ENCODE peak calls at places on chromosomes 7 and 10, in five cellular contexts. One of them, this sample, is unnamed.

GRCh38 chr7:73761854-73762658 is 8.0 kb downstream of the CLDN3 start:
- DNase-seq in trophoblast cell: no peak
- DNase-seq in H1: no peak
- DNase-seq in mesenchymal stem cell: no peak
- DNase-seq in neuronal stem cell: no peak
- DNase-seq in this sample: peak; percentile 75

GRCh38 chr7:29353810-29354209 is 159.2 kb downstream of the CHN2 start:
- DNase-seq in neuronal stem cell: no peak
- DNase-seq in mesenchymal stem cell: no peak
- DNase-seq in trophoblast cell: no peak
- DNase-seq in H1: no peak
- DNase-seq in this sample: no peak

GRCh38 chr7:128405345-128406146 is 4.2 kb downstream of the IMPDH1 start:
- DNase-seq in trophoblast cell: no peak
- DNase-seq in neuronal stem cell: peak; percentile 57
- DNase-seq in mesenchymal stem cell: no peak
- DNase-seq in H1: no peak
- DNase-seq in this sample: peak; percentile 51

GRCh38 chr7:36278767-36279171 is 110.9 kb upstream of the ANLN start:
- DNase-seq in H1: no peak
- DNase-seq in trophoblast cell: no peak
- DNase-seq in mesenchymal stem cell: peak; percentile 75
- DNase-seq in neuronal stem cell: no peak
- DNase-seq in this sample: no peak

GRCh38 chr10:96850825-96851224 is 18.7 kb downstream of the LCOR start:
- DNase-seq in H1: no peak
- DNase-seq in neuronal stem cell: no peak
- DNase-seq in trophoblast cell: peak; percentile 61
- DNase-seq in mesenchymal stem cell: peak; percentile 93
- DNase-seq in this sample: no peak

GRCh38 chr7:153286763-153287162 is 527.2 kb downstream of the ACTR3B start:
- DNase-seq in neuronal stem cell: no peak
- DNase-seq in trophoblast cell: no peak
- DNase-seq in H1: no peak
- DNase-seq in mesenchymal stem cell: no peak
- DNase-seq in this sample: no peak

GRCh38 chr7:16883918-16884317 is 2.1 kb upstream of the AGR3 start:
- DNase-seq in neuronal stem cell: no peak
- DNase-seq in H1: no peak
- DNase-seq in trophoblast cell: no peak
- DNase-seq in mesenchymal stem cell: no peak
- DNase-seq in this sample: no peak

GRCh38 chr7:116872026-116872425 is 9.6 kb downstream of the CAPZA2 start:
- DNase-seq in mesenchymal stem cell: no peak
- DNase-seq in H1: no peak
- DNase-seq in neuronal stem cell: no peak
- DNase-seq in trophoblast cell: no peak
- DNase-seq in this sample: no peak

GRCh38 chr10:26735435-26735834 is 37.9 kb downstream of the PDSS1 start:
- DNase-seq in mesenchymal stem cell: no peak
- DNase-seq in H1: no peak
- DNase-seq in neuronal stem cell: no peak
- DNase-seq in trophoblast cell: no peak
- DNase-seq in this sample: no peak

GRCh38 chr10:30028006-30028441 is 31.4 kb downstream of the JCAD start:
- DNase-seq in neuronal stem cell: no peak
- DNase-seq in H1: no peak
- DNase-seq in mesenchymal stem cell: no peak
- DNase-seq in trophoblast cell: no peak
- DNase-seq in this sample: no peak

GRCh38 chr7:106865130-106866115 is at the start of gene PIK3CG:
- DNase-seq in mesenchymal stem cell: peak; percentile 31
- DNase-seq in neuronal stem cell: no peak
- DNase-seq in H1: no peak
- DNase-seq in trophoblast cell: no peak
- DNase-seq in this sample: no peak

GRCh38 chr10:127738512-127739424 is 1.8 kb downstream of the FOXI2 start:
- DNase-seq in trophoblast cell: no peak
- DNase-seq in neuronal stem cell: no peak
- DNase-seq in mesenchymal stem cell: no peak
- DNase-seq in H1: no peak
- DNase-seq in this sample: peak; percentile 48

GRCh38 chr7:51639661-51640340 is 323.2 kb upstream of the COBL start:
- DNase-seq in H1: no peak
- DNase-seq in trophoblast cell: no peak
- DNase-seq in neuronal stem cell: no peak
- DNase-seq in mesenchymal stem cell: no peak
- DNase-seq in this sample: no peak

GRCh38 chr10:19952611-19953010 is 136.4 kb downstream of the PLXDC2 start:
- DNase-seq in neuronal stem cell: no peak
- DNase-seq in H1: no peak
- DNase-seq in mesenchymal stem cell: no peak
- DNase-seq in trophoblast cell: no peak
- DNase-seq in this sample: no peak

GRCh38 chr7:137816696-137817320 is 30.0 kb downstream of the DGKI start:
- DNase-seq in neuronal stem cell: no peak
- DNase-seq in trophoblast cell: no peak
- DNase-seq in mesenchymal stem cell: peak; percentile 1
- DNase-seq in H1: no peak
- DNase-seq in this sample: no peak

GRCh38 chr10:131694963-131695813 is 205.6 kb upstream of the PPP2R2D start:
- DNase-seq in neuronal stem cell: no peak
- DNase-seq in mesenchymal stem cell: no peak
- DNase-seq in trophoblast cell: no peak
- DNase-seq in H1: no peak
- DNase-seq in this sample: peak; percentile 24

DNA sequence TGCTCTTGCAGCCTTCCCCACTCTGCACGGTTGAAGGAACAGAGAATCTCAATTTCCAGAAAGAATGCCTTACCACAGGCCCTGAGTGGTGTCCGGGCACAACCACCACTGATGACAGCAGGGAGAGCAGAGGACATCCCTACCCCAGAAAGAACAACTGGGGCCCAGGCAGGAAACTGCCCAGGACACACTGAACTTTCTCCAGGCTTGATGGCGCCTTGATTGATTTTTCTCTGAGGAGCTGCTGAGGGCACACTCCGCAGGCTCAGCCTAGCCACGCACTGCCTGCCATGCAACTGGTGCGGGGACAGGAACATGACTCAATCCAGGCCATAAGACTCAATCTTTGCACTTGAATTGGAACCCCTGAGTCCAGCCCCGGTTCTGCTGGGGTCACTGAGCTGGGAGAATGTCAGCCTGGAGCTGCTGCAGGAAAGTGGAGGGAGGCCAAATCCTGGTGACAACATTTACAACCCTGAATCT is 5.9 kb downstream of the AKR1B1 start:
- DNase-seq in trophoblast cell: no peak
- DNase-seq in neuronal stem cell: no peak
- DNase-seq in mesenchymal stem cell: peak; percentile 5
- DNase-seq in H1: no peak
- DNase-seq in this sample: no peak
- H3K4me2 ChIP-seq in trophoblast cell: no peak overlapping the region
- H3K4me2 ChIP-seq in neuronal stem cell: no peak overlapping the region
- H3K4me2 ChIP-seq in mesenchymal stem cell: no peak overlapping the region
- H3K4me2 ChIP-seq in H1: no peak overlapping the region
- H3K4me2 ChIP-seq in this sample: no peak overlapping the region

DNA sequence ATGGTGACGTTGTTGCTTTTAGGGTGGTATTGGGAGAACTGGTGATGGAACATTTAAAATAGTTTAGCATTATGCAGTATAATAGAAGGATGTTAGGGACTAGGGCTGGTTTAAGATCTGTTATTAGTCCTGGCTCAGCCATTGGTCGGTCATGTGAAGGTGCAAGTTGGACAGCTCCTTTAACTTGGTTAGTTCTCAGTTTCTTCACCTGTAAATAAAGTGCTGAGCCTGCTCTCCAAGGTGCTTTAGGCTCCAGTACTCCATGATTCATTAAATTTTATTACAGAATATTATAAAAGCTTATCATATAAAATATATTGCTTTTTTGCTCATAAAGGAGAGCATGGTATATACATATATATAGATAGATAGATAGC is 20.7 kb upstream of the GSAP start:
- DNase-seq in neuronal stem cell: no peak
- DNase-seq in trophoblast cell: no peak
- DNase-seq in mesenchymal stem cell: no peak
- DNase-seq in H1: no peak
- DNase-seq in this sample: no peak
- H2BK12ac ChIP-seq in neuronal stem cell: no peak overlapping the region
- H2BK12ac ChIP-seq in trophoblast cell: no peak overlapping the region
- H2BK12ac ChIP-seq in mesenchymal stem cell: no peak overlapping the region
- H2BK12ac ChIP-seq in H1: no peak overlapping the region
- H2BK12ac ChIP-seq in this sample: no peak overlapping the region

DNA sequence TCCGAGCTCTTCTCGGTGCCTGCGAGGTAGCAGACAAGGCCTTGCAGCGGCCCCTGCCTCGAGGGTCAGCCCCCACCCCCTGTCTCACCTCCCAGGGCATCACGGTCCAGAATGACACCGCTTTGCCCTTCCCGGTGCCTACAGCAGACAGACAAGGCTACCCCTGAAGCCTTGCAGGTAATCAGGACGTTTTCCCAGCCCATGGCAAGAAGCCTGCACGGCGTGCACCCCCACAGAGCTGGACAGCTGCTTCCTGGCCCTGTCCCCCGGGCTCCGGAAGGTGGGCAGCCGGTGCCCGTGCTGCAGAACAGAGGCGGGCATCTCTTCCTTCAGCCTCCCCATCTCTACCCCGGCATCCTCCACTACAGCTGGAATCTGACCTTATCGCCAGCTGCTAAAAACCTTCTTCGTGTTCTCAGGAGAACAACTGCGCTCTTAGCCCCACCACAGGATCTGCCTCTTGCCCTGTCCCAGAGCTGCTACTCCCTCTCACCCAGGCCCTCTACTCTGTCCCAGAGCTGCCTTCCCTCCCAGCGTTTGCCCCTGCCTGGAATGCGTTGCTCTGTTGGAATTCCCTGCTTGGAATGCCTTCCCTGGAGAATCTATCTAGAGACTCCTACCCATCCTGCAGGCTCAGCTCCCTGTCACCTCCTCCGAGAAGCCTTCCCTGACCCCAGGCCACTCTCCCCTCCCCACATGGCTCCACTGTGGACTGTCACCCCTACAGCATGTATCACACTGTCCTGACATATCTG is 4.7 kb downstream of the MYL10 start:
- DNase-seq in trophoblast cell: no peak
- DNase-seq in neuronal stem cell: no peak
- DNase-seq in H1: no peak
- DNase-seq in mesenchymal stem cell: no peak
- DNase-seq in this sample: peak; percentile 78
- H3K4me2 ChIP-seq in trophoblast cell: no peak overlapping the region
- H3K4me2 ChIP-seq in neuronal stem cell: peak overlapping the region; percentile 13
- H3K4me2 ChIP-seq in H1: peak overlapping the region; percentile 6
- H3K4me2 ChIP-seq in mesenchymal stem cell: no peak overlapping the region
- H3K4me2 ChIP-seq in this sample: no peak overlapping the region

DNA sequence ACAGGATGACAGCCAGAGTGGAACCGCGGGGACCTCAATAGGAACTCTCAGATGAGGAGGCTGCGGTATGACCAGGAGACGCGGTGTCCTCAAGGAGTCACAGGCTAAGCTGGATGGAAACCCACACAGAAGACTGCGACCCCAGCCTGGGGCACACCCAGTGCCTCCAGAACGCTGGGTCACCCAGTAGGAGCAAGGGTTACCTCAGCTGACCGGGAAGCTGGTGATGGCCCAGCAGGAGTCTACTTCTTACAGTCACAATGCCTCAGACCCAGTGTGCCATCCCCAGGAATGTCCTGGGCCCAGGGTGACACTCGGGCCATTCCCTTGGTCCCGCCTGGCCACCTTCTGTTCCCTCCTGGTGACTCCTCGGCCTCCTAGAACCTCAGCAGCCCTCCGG is 29.9 kb downstream of the CNPY1 start:
- DNase-seq in trophoblast cell: no peak
- DNase-seq in neuronal stem cell: no peak
- DNase-seq in H1: no peak
- DNase-seq in mesenchymal stem cell: no peak
- DNase-seq in this sample: no peak
- H2BK12ac ChIP-seq in trophoblast cell: no peak overlapping the region
- H2BK12ac ChIP-seq in neuronal stem cell: no peak overlapping the region
- H2BK12ac ChIP-seq in H1: no peak overlapping the region
- H2BK12ac ChIP-seq in mesenchymal stem cell: no peak overlapping the region
- H2BK12ac ChIP-seq in this sample: no peak overlapping the region

DNA sequence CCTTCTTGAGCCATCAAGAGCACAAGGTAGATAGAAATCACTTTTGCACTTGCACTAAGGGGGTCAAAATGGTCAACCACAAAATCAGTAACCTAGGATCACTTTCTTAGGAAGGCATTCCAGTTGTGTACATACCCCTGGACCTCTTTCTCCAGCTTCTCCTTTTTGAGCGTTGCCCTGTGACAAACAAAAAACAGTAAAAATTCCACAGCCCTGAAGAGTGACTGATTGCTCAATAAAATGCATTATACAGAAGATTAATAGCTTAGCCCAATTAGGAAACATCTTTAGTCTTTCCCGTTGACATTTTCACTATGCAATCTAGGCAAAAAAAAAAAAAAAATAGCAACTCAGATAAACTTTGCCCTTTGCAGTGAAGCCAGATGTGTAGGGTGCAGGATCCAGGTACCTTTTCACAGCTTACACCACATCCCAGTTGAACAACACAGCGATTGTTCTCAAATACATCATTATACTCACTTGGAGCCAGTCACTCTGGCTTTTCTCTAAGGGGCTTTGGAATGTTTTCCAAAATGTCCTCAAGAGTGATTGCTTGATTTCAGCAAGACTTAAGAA is 17.9 kb downstream of the COL28A1 start:
- DNase-seq in trophoblast cell: no peak
- DNase-seq in neuronal stem cell: no peak
- DNase-seq in mesenchymal stem cell: no peak
- DNase-seq in H1: no peak
- DNase-seq in this sample: no peak
- H3K4me2 ChIP-seq in trophoblast cell: no peak overlapping the region
- H3K4me2 ChIP-seq in neuronal stem cell: no peak overlapping the region
- H3K4me2 ChIP-seq in mesenchymal stem cell: no peak overlapping the region
- H3K4me2 ChIP-seq in H1: no peak overlapping the region
- H3K4me2 ChIP-seq in this sample: no peak overlapping the region

This sample was measured in H9.